ENCODE peak calls at places on chromosomes 7 and 10, in four cellular contexts. Q, H, Y and P are unnamed samples.

GRCh38 chr10:124229516-124230051 is 136.2 kb upstream of the CHST15 start:
- DNase-seq in Q (no peak), H (no peak), Y (no peak), P (no peak)

GRCh38 chr7:26944486-26944885 is 80.1 kb upstream of the SKAP2 start:
- DNase-seq in Q (no peak), H (no peak), Y (no peak), P (no peak)

GRCh38 chr10:120251821-120252220 is 205.2 kb upstream of the PLPP4 start:
- DNase-seq in Q (no peak), H (no peak), Y (no peak), P (no peak)

GRCh38 chr10:110461530-110461929 is 36.2 kb upstream of the DUSP5 start:
- DNase-seq in Q (no peak), H (no peak), Y (no peak), P (no peak)

GRCh38 chr10:125505648-125506047 is 177.3 kb downstream of the TEX36 start:
- DNase-seq in Q (no peak), H (no peak), Y (no peak), P (no peak)

GRCh38 chr10:122954731-122955050 is 664 bp upstream of the C10orf88 start:
- DNase-seq in Q (no peak), H (no peak), Y (no peak), P (no peak)

GRCh38 chr7:155920068-155920461 is 107.8 kb upstream of the SHH start:
- DNase-seq in Q (no peak), H (no peak), Y (no peak), P (no peak)

GRCh38 chr7:24477807-24478655 is 95.2 kb upstream of the PALS2 start:
- DNase-seq in Q (peak; percentile 67), H (no peak), Y (peak; percentile 21), P (peak; percentile 72)

GRCh38 chr7:105907129-105907846 is 30.9 kb upstream of the ATXN7L1 start:
- DNase-seq in Q (no peak), H (no peak), Y (no peak), P (no peak)

GRCh38 chr10:12834116-12834515 is 167.4 kb downstream of the CCDC3 start:
- DNase-seq in Q (no peak), H (no peak), Y (no peak), P (no peak)

GRCh38 chr7:50756180-50756579 is 26.5 kb downstream of the GRB10 start:
- DNase-seq in Q (no peak), H (no peak), Y (no peak), P (no peak)

GRCh38 chr7:15424468-15424867 is 137.3 kb downstream of the AGMO start:
- DNase-seq in Q (no peak), H (no peak), Y (no peak), P (no peak)

GRCh38 chr10:101569465-101569837 is 18.6 kb downstream of the POLL start:
- DNase-seq in Q (no peak), H (no peak), Y (no peak), P (no peak)

GRCh38 chr7:139994356-139994755 is 68.4 kb downstream of the PARP12 start:
- DNase-seq in Q (no peak), H (no peak), Y (no peak), P (no peak)

GRCh38 chr7:30466266-30466665 is 12.3 kb downstream of the NOD1 start:
- DNase-seq in Q (no peak), H (no peak), Y (no peak), P (no peak)

GRCh38 chr10:81145975-81146374 is 608.3 kb downstream of the SH2D4B start:
- DNase-seq in Q (no peak), H (no peak), Y (no peak), P (no peak)

GRCh38 chr7:826230-826905 is 5.9 kb upstream of the SUN1 start:
- DNase-seq in Q (no peak), H (no peak), Y (no peak), P (no peak)

GRCh38 chr7:825386-825785 is 6.9 kb upstream of the SUN1 start:
- DNase-seq in Q (no peak), H (no peak), Y (no peak), P (no peak)

GRCh38 chr7:824106-824505 is 8.2 kb upstream of the SUN1 start:
- DNase-seq in Q (no peak), H (no peak), Y (no peak), P (no peak)

GRCh38 chr7:823639-824038 is 8.6 kb upstream of the SUN1 start:
- DNase-seq in Q (no peak), H (no peak), Y (no peak), P (no peak)

GRCh38 chr7:824664-825063 is 7.6 kb upstream of the SUN1 start:
- DNase-seq in Q (no peak), H (no peak), Y (no peak), P (no peak)
- H3K27ac ChIP-seq in Q (peak overlapping the region; percentile 11), H (peak overlapping the region; percentile 15), Y (peak overlapping the region; percentile 91), P (peak overlapping the region; percentile 80)

DNA sequence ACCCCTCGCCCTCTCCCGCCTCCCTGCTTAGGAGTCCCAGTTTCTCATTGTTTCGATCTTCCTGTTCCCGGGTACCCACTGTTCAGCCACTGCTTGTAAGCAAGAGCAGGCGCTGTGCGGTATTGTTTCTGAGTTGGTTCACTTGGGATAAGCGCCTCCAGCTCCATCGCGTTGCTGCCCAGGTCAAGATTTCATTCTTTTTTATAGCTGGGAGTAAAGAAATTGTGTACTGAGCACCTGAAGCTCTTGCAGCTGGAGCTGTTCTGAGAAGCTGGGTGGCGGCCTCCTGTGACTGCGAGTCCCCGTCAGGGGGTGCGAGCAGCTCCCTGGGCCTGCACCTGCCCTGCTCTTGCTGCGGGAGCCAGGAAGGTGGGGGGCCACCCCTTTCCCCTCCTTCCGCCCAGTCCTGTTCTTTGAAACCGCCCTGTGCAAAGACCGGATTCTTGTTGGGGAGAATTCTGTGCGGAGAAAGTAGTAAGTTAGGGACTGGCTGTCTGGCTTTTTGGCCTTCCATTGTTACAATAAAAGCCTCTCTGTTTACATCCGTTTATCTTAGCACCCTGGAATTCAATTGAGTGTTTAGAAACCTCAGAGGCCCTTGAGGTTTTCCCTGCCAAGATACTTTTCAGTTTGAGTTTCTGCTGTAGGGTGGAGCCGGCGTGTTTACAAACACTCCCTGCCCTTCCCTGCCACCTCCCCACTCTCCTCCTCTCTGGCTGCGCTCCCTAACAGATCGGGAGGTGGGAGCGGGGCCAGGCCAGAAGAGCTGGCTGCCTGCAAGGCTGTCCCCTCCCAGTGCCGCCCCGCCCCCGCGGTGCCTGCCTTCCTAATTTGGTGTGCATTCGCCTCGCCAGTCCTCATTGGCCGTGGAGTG is 30.8 kb upstream of the AP5Z1 start:
- DNase-seq in Q (peak; percentile 99), H (peak; percentile 68), Y (peak; percentile 99), P (peak; percentile 98)
- TF ChIP-seq CTCF in Q (no peak), H (no peak), Y (no peak), P (peak; percentile 11)

GRCh38 chr7:75993689-75994387 is 557 bp downstream of the TMEM120A start:
- DNase-seq in Q (no peak), H (no peak), Y (peak; percentile 77), P (peak; percentile 88)
- H3K27ac ChIP-seq in Q (no peak overlapping the region), H (peak overlapping the region; percentile 92), Y (peak overlapping the region; percentile 99), P (peak overlapping the region; percentile 91)

GRCh38 chr10:69661414-69662172 is 31.5 kb downstream of the FAM241B start:
- DNase-seq in Q (no peak), H (no peak), Y (no peak), P (no peak)

GRCh38 chr10:69662173-69662685 is 32.2 kb downstream of the FAM241B start:
- DNase-seq in Q (no peak), H (no peak), Y (no peak), P (no peak)

GRCh38 chr10:69665457-69666320 is 35.6 kb downstream of the FAM241B start:
- DNase-seq in Q (no peak), H (no peak), Y (no peak), P (no peak)

GRCh38 chr10:69662901-69663300 is 32.9 kb downstream of the FAM241B start:
- DNase-seq in Q (no peak), H (no peak), Y (no peak), P (no peak)

GRCh38 chr10:69663548-69663947 is 33.5 kb downstream of the FAM241B start:
- DNase-seq in Q (no peak), H (no peak), Y (no peak), P (no peak)
- TF ChIP-seq CTCF in Q (no peak), H (no peak), Y (no peak), P (no peak)

DNA sequence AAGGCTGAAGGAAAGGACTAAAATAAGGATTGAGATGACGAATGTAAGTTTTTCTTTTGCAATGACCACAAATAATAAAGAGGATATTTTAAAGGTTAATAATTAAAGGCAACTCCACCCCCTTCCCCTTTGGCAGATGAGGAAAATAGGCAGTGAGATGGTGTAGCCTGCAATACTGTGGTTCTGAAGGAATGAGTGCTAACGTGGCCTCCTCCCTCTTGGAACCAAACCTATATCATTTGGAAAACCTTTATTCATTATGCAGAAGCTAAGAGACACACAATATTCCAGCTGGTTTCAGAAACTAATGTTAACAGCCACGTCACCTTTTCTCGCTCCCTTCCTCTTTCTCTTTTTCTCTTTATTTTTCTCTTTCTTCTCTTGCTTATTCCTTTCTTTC is 70.8 kb upstream of the COL1A2 start:
- DNase-seq in Q (no peak), H (no peak), Y (no peak), P (no peak)
- H3K27ac ChIP-seq in Q (no peak overlapping the region), H (no peak overlapping the region), Y (no peak overlapping the region), P (peak overlapping the region; percentile 59)

GRCh38 chr10:46229144-46229563 is 57.6 kb upstream of the ANTXRL start:
- DNase-seq in Q (no peak), H (no peak), Y (no peak), P (peak; percentile 21)
- TF ChIP-seq CTCF in Q (peak; percentile 66), H (peak; percentile 49), Y (no peak), P (peak; percentile 47)

DNA sequence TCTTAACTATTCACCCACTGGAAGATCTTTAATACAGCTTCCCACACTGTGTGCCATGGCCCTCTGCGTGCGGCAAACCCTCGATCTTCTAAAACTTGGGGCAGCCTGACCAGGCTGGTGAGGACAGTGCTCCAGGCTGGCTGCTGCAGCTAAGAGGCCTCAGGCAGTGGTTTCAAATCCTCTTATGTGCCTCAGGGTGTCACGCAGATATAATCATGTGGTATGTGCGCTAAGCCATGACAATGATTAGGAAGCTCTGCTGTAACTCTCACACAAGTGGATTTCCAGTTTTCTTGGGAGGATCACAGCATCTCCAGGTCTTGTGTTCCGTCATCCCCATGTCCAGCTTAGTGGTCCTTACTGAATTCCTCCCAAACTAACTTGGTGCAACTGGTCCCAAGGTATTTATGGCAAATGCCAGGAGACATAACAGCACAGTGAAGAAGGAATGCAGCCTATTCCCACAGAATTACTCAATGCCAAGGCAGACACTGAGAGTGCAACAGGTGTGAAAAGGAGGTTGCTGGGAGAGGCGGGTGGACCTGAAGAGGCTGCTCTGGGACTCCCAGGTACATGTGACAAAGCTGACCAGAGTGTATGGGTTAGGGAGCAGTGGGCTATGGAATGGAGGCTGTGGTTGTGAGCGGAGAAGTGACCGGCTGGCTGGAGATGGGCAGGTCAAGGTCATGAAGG is 2.3 kb downstream of the HPS1 start:
- DNase-seq in Q (no peak), H (no peak), Y (no peak), P (no peak)
- H3K27ac ChIP-seq in Q (no peak overlapping the region), H (no peak overlapping the region), Y (no peak overlapping the region), P (no peak overlapping the region)